ENCODE peak calls at places on chromosome 20, in nine cellular contexts. V is stimulated activated CD4-positive, alpha-beta T cell treated with anti-CD3 and anti-CD28 coated beads, Interleukin-4, amount 100 ng/mL, for 1 hour; A is ascending aorta; P is NCI-H1092 treated with DMSO at 0.1 percent for 48 hours; I is GM04503; U is pancreas; T is NCI-H774; O is lower lobe of right lung; Q is endothelial cell. X is an unnamed sample.
A peak's percentile ranks its signal among the peaks of the same experiment; 100 is the strongest.

GRCh38 chr20:22204801-22205200 is 379.6 kb downstream of the FOXA2 start:
- DNase-seq in V (no peak), A (no peak), P (no peak), I (no peak), U (no peak), T (no peak), O (no peak), Q (no peak), X (no peak)

GRCh38 chr20:50635676-50636600 is 55.4 kb downstream of the RIPOR3 start:
- DNase-seq in V (peak; percentile 59), A (peak; percentile 73), P (peak; percentile 6), I (no peak), U (peak; percentile 83), T (peak; percentile 46), O (peak; percentile 74), Q (peak; percentile 89), X (peak; percentile 80)

GRCh38 chr20:38883081-38883980 is 42.9 kb upstream of the FAM83D start:
- DNase-seq in V (no peak), A (no peak), P (peak; percentile 87), I (no peak), U (no peak), T (no peak), O (no peak), Q (no peak), X (peak; percentile 54)

GRCh38 chr20:50318709-50319108 is 128.1 kb downstream of the CEBPB start:
- DNase-seq in V (no peak), A (no peak), P (no peak), I (no peak), U (no peak), T (no peak), O (no peak), Q (no peak), X (no peak)

GRCh38 chr20:57781901-57782300 is 72.1 kb upstream of the PMEPA1 start:
- DNase-seq in V (no peak), A (peak; percentile 24), P (no peak), I (no peak), U (no peak), T (no peak), O (no peak), Q (no peak), X (no peak)

GRCh38 chr20:39021748-39022147 is 59.6 kb downstream of the DHX35 start:
- DNase-seq in V (no peak), A (no peak), P (no peak), I (no peak), U (no peak), T (no peak), O (no peak), Q (no peak), X (no peak)

GRCh38 chr20:50373674-50374286 is 136.4 kb upstream of the PTPN1 start:
- DNase-seq in V (no peak), A (no peak), P (no peak), I (no peak), U (no peak), T (no peak), O (no peak), Q (no peak), X (no peak)

GRCh38 chr20:24993337-24994185 is 1.0 kb upstream of the APMAP start:
- DNase-seq in V (no peak), A (peak; percentile 28), P (peak; percentile 46), I (no peak), U (no peak), T (no peak), O (no peak), Q (no peak), X (no peak)

GRCh38 chr20:46999821-47000465 is 105.3 kb downstream of the EYA2 start:
- DNase-seq in V (no peak), A (no peak), P (peak; percentile 73), I (no peak), U (no peak), T (peak; percentile 48), O (no peak), Q (no peak), X (no peak)

GRCh38 chr20:59077705-59078104 is 35.1 kb upstream of the PRELID3B start:
- DNase-seq in V (no peak), A (no peak), P (no peak), I (no peak), U (no peak), T (no peak), O (no peak), Q (no peak), X (no peak)

GRCh38 chr20:2273634-2274302 is 22.0 kb upstream of the TGM3 start:
- DNase-seq in V (no peak), A (no peak), P (no peak), I (no peak), U (no peak), T (no peak), O (no peak), Q (no peak), X (no peak)

GRCh38 chr20:9460518-9460917 is 53.9 kb upstream of the LAMP5 start:
- DNase-seq in V (no peak), A (no peak), P (no peak), I (no peak), U (no peak), T (no peak), O (no peak), Q (no peak), X (no peak)

GRCh38 chr20:12925214-12925755 is 83.5 kb upstream of the SPTLC3 start:
- DNase-seq in V (peak; percentile 8), A (no peak), P (peak; percentile 73), I (peak; percentile 28), U (peak; percentile 39), T (peak; percentile 51), O (no peak), Q (peak; percentile 57), X (peak; percentile 52)

GRCh38 chr20:38406476-38406875 is 28.7 kb downstream of the SNHG17 start:
- DNase-seq in V (no peak), A (no peak), P (no peak), I (no peak), U (no peak), T (no peak), O (no peak), Q (no peak), X (no peak)

GRCh38 chr20:62615750-62616251 is 26.5 kb upstream of the SLCO4A1 start:
- DNase-seq in V (no peak), A (no peak), P (no peak), I (no peak), U (no peak), T (no peak), O (no peak), Q (no peak), X (no peak)

GRCh38 chr20:48169650-48170049 is 384.4 kb upstream of the SULF2 start:
- DNase-seq in V (no peak), A (no peak), P (no peak), I (no peak), U (no peak), T (no peak), O (no peak), Q (no peak), X (no peak)

GRCh38 chr20:9279905-9280304 is 211.0 kb downstream of the PLCB4 start:
- DNase-seq in V (no peak), A (no peak), P (no peak), I (no peak), U (no peak), T (no peak), O (no peak), Q (no peak), X (no peak)

GRCh38 chr20:49964964-49965780 is 17.6 kb upstream of the SNAI1 start:
- DNase-seq in V (no peak), A (no peak), P (no peak), I (no peak), U (no peak), T (peak; percentile 22), O (no peak), Q (peak; percentile 75), X (no peak)

GRCh38 chr20:59163641-59164530 is at the start of gene ZNF831:
- DNase-seq in V (no peak), A (no peak), P (no peak), I (no peak), U (no peak), T (no peak), O (no peak), Q (no peak), X (no peak)

GRCh38 chr20:48198951-48199431 is 413.7 kb upstream of the SULF2 start:
- DNase-seq in V (no peak), A (no peak), P (no peak), I (peak; percentile 85), U (no peak), T (no peak), O (no peak), Q (no peak), X (no peak)

GRCh38 chr20:41956316-41957050 is 338.3 kb upstream of the CHD6 start:
- DNase-seq in V (no peak), A (no peak), P (peak; percentile 31), I (no peak), U (no peak), T (no peak), O (no peak), Q (no peak), X (no peak)

GRCh38 chr20:51970858-51971257 is 168.5 kb upstream of the SALL4 start:
- DNase-seq in V (no peak), A (no peak), P (no peak), I (no peak), U (no peak), T (no peak), O (no peak), Q (no peak), X (no peak)

GRCh38 chr20:33993800-33994623 is at the start of gene RALY:
- DNase-seq in V (peak; percentile 80), A (peak; percentile 92), P (peak; percentile 88), I (peak; percentile 42), U (peak; percentile 86), T (peak; percentile 67), O (peak; percentile 92), Q (peak; percentile 78), X (peak; percentile 91)

GRCh38 chr20:41052742-41053419 is 24.3 kb downstream of the TOP1 start:
- DNase-seq in V (no peak), A (no peak), P (no peak), I (peak; percentile 54), U (no peak), T (no peak), O (no peak), Q (no peak), X (no peak)

GRCh38 chr20:63098195-63098810 is 91.5 kb upstream of the BHLHE23 start:
- DNase-seq in V (no peak), A (peak; percentile 38), P (no peak), I (no peak), U (no peak), T (no peak), O (no peak), Q (no peak), X (no peak)

GRCh38 chr20:61742097-61742805 is 323.4 kb downstream of the TAF4 start:
- DNase-seq in V (no peak), A (no peak), P (no peak), I (no peak), U (no peak), T (no peak), O (peak; percentile 7), Q (no peak), X (no peak)

GRCh38 chr20:59680148-59680650 is 75.9 kb downstream of the PHACTR3 start:
- DNase-seq in V (no peak), A (no peak), P (no peak), I (no peak), U (no peak), T (no peak), O (no peak), Q (no peak), X (no peak)

GRCh38 chr20:50562262-50562701 is 52.1 kb downstream of the PTPN1 start:
- DNase-seq in V (no peak), A (no peak), P (peak; percentile 42), I (no peak), U (no peak), T (peak; percentile 73), O (peak; percentile 67), Q (no peak), X (no peak)

GRCh38 chr20:25499855-25500434 is 85.4 kb downstream of the NINL start:
- DNase-seq in V (no peak), A (no peak), P (no peak), I (no peak), U (no peak), T (no peak), O (no peak), Q (no peak), X (no peak)

GRCh38 chr20:35561268-35561667 is 19.4 kb downstream of the ERGIC3 start:
- DNase-seq in V (no peak), A (no peak), P (peak; percentile 30), I (no peak), U (no peak), T (no peak), O (no peak), Q (peak; percentile 25), X (no peak)

GRCh38 chr20:44594730-44595129 is 12.4 kb downstream of the PKIG start:
- DNase-seq in V (no peak), A (no peak), P (no peak), I (no peak), U (no peak), T (no peak), O (no peak), Q (no peak), X (no peak)

X was measured in Peyer's patch.